ENCODE peak calls at places on chromosomes 2 and 18, in six cellular contexts. T, P, L, F, W and S are unnamed samples.

GRCh38 chr2:3476386-3477033 is 42.8 kb downstream of the ADI1 start:
- DNase-seq in T (no peak), P (peak), L (no peak), F (no peak), W (no peak), S (no peak)

GRCh38 chr18:60981651-60982050 is 351.6 kb upstream of the CDH20 start:
- DNase-seq in T (no peak), P (no peak), L (no peak), F (no peak), W (no peak), S (no peak)

GRCh38 chr2:118168606-118169005 is 80.3 kb downstream of the INSIG2 start:
- DNase-seq in T (peak), P (no peak), L (no peak), F (peak), W (no peak), S (no peak)

GRCh38 chr2:238107525-238108422 is 7.6 kb downstream of the ESPNL start:
- DNase-seq in T (no peak), P (no peak), L (peak), F (peak), W (no peak), S (no peak)

GRCh38 chr18:34121157-34121807 is 103.4 kb downstream of the NOL4 start:
- DNase-seq in T (peak), P (no peak), L (no peak), F (peak), W (no peak), S (no peak)

GRCh38 chr2:197309369-197310231 is 980 bp downstream of the ANKRD44 start:
- DNase-seq in T (peak), P (no peak), L (peak), F (no peak), W (peak), S (peak)

GRCh38 chr2:20623241-20623640 is 27.7 kb downstream of the HS1BP3 start:
- DNase-seq in T (no peak), P (no peak), L (no peak), F (no peak), W (no peak), S (no peak)

GRCh38 chr2:136310005-136310495 is 192.1 kb upstream of the CXCR4 start:
- DNase-seq in T (no peak), P (no peak), L (no peak), F (no peak), W (no peak), S (no peak)

GRCh38 chr2:11409184-11409959 is 56.6 kb downstream of the E2F6 start:
- DNase-seq in T (no peak), P (no peak), L (no peak), F (no peak), W (no peak), S (no peak)

GRCh38 chr18:55478301-55478660 is 109.7 kb downstream of the TCF4 start:
- DNase-seq in T (no peak), P (peak), L (no peak), F (no peak), W (no peak), S (no peak)

GRCh38 chr2:128440666-128441340 is 122.1 kb upstream of the HS6ST1 start:
- DNase-seq in T (no peak), P (no peak), L (peak), F (no peak), W (no peak), S (no peak)

GRCh38 chr2:121974919-121975654 is 219.6 kb downstream of the TSN start:
- DNase-seq in T (peak), P (peak), L (peak), F (peak), W (peak), S (peak)

GRCh38 chr2:240593026-240593702 is 6.6 kb downstream of the CAPN10 start:
- DNase-seq in T (no peak), P (no peak), L (no peak), F (no peak), W (no peak), S (no peak)

GRCh38 chr2:54639609-54640008 is 83.9 kb upstream of the EML6 start:
- DNase-seq in T (no peak), P (peak), L (no peak), F (no peak), W (no peak), S (no peak)

GRCh38 chr2:98880266-98881152 is 55.5 kb downstream of the CRACDL start:
- DNase-seq in T (no peak), P (no peak), L (no peak), F (no peak), W (no peak), S (peak)

GRCh38 chr2:206064077-206064476 is 21.9 kb downstream of the INO80D start:
- DNase-seq in T (no peak), P (no peak), L (no peak), F (no peak), W (no peak), S (no peak)

GRCh38 chr2:48144777-48145176 is 238.5 kb upstream of the FBXO11 start:
- DNase-seq in T (no peak), P (no peak), L (no peak), F (no peak), W (no peak), S (no peak)

GRCh38 chr2:234291765-234292204 is 205.1 kb downstream of the ARL4C start:
- DNase-seq in T (no peak), P (peak), L (no peak), F (no peak), W (no peak), S (no peak)

GRCh38 chr18:73785276-73785675 is 362.4 kb downstream of the FBXO15 start:
- DNase-seq in T (no peak), P (peak), L (no peak), F (no peak), W (no peak), S (no peak)

GRCh38 chr2:62292190-62292589 is 96.3 kb downstream of the B3GNT2 start:
- DNase-seq in T (no peak), P (peak), L (no peak), F (no peak), W (no peak), S (no peak)

GRCh38 chr2:136143603-136144451 is 25.9 kb upstream of the CXCR4 start:
- DNase-seq in T (no peak), P (no peak), L (no peak), F (no peak), W (no peak), S (no peak)

GRCh38 chr2:46845542-46846453 is 69.8 kb downstream of the MCFD2 start:
- DNase-seq in T (no peak), P (no peak), L (no peak), F (no peak), W (no peak), S (no peak)

GRCh38 chr2:232473467-232473890 is 14.2 kb downstream of the ECEL1 start:
- DNase-seq in T (no peak), P (no peak), L (no peak), F (no peak), W (no peak), S (no peak)

GRCh38 chr18:30578707-30579106 is 463.8 kb downstream of the DSC3 start:
- DNase-seq in T (peak), P (no peak), L (no peak), F (no peak), W (no peak), S (no peak)

GRCh38 chr2:204706939-204707338 is 161.7 kb downstream of the PARD3B start:
- DNase-seq in T (no peak), P (peak), L (no peak), F (no peak), W (no peak), S (no peak)

GRCh38 chr18:3603460-3604259 is 153.7 kb downstream of the TGIF1 start:
- DNase-seq in T (peak), P (peak), L (peak), F (peak), W (peak), S (no peak)
- H3K4ac ChIP-seq in T (peak), P (peak), L (no peak), F (peak), W (no peak), S (peak)

DNA sequence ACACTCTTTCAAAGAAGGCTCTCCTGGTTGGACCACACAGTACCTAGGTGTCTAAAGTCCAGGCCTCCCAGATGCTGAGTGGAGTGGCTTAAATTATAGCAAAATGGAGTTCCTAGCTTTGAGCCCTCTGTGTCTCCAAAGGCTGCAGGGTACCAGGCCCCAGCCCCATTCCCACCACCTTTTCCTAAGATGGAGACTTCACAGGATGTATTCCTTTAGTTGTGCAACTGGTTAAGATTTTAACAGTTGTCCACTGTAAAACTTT is 4.9 kb downstream of the SMAD7 start:
- DNase-seq in T (no peak), P (no peak), L (no peak), F (no peak), W (no peak), S (no peak)
- H3K4me2 ChIP-seq in T (peak), P (peak), L (no peak), F (peak), W (no peak), S (no peak)

GRCh38 chr2:28619213-28620196 is 123.6 kb downstream of the PLB1 start:
- DNase-seq in T (no peak), P (peak), L (no peak), F (peak), W (no peak), S (no peak)
- H3K4ac ChIP-seq in T (no peak), P (no peak), L (no peak), F (peak), W (no peak), S (no peak)

DNA sequence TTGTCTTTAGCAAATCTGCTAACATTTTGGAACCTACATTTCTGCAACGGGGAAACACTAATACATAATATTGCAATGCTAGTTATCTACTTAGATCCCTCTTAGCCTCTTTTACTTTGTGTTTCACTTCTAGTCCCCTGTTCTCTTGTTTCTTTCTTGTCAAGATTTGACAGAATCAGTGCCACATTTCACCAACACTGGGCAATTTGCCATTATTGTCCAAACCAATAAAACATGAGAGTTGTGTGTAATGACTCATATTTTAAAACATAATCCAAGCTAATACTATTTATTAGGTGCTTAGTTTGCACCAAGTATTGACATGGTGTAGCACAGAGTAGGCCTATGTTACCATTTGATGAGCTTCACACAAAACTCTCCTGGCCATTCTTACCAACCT is 33.7 kb upstream of the ACVR1C start:
- DNase-seq in T (no peak), P (no peak), L (no peak), F (no peak), W (no peak), S (no peak)
- H3K4me2 ChIP-seq in T (no peak), P (no peak), L (no peak), F (no peak), W (no peak), S (no peak)